ENCODE peak calls at places on chromosomes 16 and 17, in seven cellular contexts. One of them, this sample, is unnamed.

GRCh38 chr16:82118749-82119148 is 51.3 kb downstream of the MPHOSPH6 start:
- DNase-seq in COLO829: no peak
- DNase-seq in M059J: no peak
- DNase-seq in NCI-H69: no peak
- DNase-seq in substantia nigra: no peak
- DNase-seq in AG20443: no peak
- DNase-seq in mesendoderm: no peak
- DNase-seq in this sample: no peak

GRCh38 chr17:27452828-27453227 is 3.4 kb upstream of the KSR1 start:
- DNase-seq in substantia nigra: no peak
- DNase-seq in AG20443: no peak
- DNase-seq in M059J: no peak
- DNase-seq in COLO829: no peak
- DNase-seq in NCI-H69: peak
- DNase-seq in mesendoderm: no peak
- DNase-seq in this sample: no peak

GRCh38 chr17:39699818-39700147 is at the start of gene ERBB2:
- DNase-seq in M059J: no peak
- DNase-seq in substantia nigra: no peak
- DNase-seq in NCI-H69: peak
- DNase-seq in mesendoderm: peak
- DNase-seq in COLO829: peak
- DNase-seq in AG20443: peak
- DNase-seq in this sample: peak

GRCh38 chr17:61201211-61201610 is 198.4 kb upstream of the TBX2 start:
- DNase-seq in substantia nigra: no peak
- DNase-seq in COLO829: no peak
- DNase-seq in M059J: peak
- DNase-seq in mesendoderm: no peak
- DNase-seq in AG20443: peak
- DNase-seq in NCI-H69: no peak
- DNase-seq in this sample: no peak

GRCh38 chr16:80583466-80583865 is 42.7 kb downstream of the DYNLRB2 start:
- DNase-seq in NCI-H69: no peak
- DNase-seq in M059J: peak
- DNase-seq in mesendoderm: no peak
- DNase-seq in COLO829: no peak
- DNase-seq in substantia nigra: no peak
- DNase-seq in AG20443: peak
- DNase-seq in this sample: no peak

GRCh38 chr16:68592466-68593337 is 52.4 kb upstream of the CDH3 start:
- DNase-seq in NCI-H69: peak
- DNase-seq in M059J: no peak
- DNase-seq in AG20443: no peak
- DNase-seq in substantia nigra: no peak
- DNase-seq in COLO829: no peak
- DNase-seq in mesendoderm: no peak
- DNase-seq in this sample: no peak

GRCh38 chr16:22380529-22380928 is 6.1 kb upstream of the CDR2 start:
- DNase-seq in substantia nigra: no peak
- DNase-seq in NCI-H69: no peak
- DNase-seq in AG20443: peak
- DNase-seq in M059J: no peak
- DNase-seq in mesendoderm: no peak
- DNase-seq in COLO829: no peak
- DNase-seq in this sample: no peak

GRCh38 chr16:86663691-86664517 is 85.6 kb downstream of the FOXL1 start:
- DNase-seq in M059J: peak
- DNase-seq in substantia nigra: no peak
- DNase-seq in NCI-H69: no peak
- DNase-seq in mesendoderm: no peak
- DNase-seq in COLO829: no peak
- DNase-seq in AG20443: no peak
- DNase-seq in this sample: no peak

GRCh38 chr16:86752582-86753175 is 174.3 kb downstream of the FOXL1 start:
- DNase-seq in substantia nigra: no peak
- DNase-seq in mesendoderm: no peak
- DNase-seq in M059J: no peak
- DNase-seq in AG20443: no peak
- DNase-seq in COLO829: no peak
- DNase-seq in NCI-H69: no peak
- DNase-seq in this sample: no peak